ENCODE peak calls at places on chromosomes 16 and 17, in five cellular contexts. One of them, this sample, is unnamed.

GRCh38 chr16:73254983-73255382 is 207.1 kb upstream of the ZFHX3 start:
- DNase-seq in AG09309: no peak
- DNase-seq in adipocyte: no peak
- DNase-seq in heart right ventricle: no peak
- DNase-seq in uterus: no peak
- DNase-seq in this sample: no peak

GRCh38 chr16:22189473-22190168 is 16.5 kb upstream of the EEF2K start:
- DNase-seq in uterus: peak
- DNase-seq in AG09309: no peak
- DNase-seq in adipocyte: peak
- DNase-seq in heart right ventricle: peak
- DNase-seq in this sample: peak

GRCh38 chr17:10550014-10550413 is 556 bp upstream of the MYH2 start:
- DNase-seq in AG09309: no peak
- DNase-seq in heart right ventricle: no peak
- DNase-seq in adipocyte: no peak
- DNase-seq in uterus: no peak
- DNase-seq in this sample: no peak

GRCh38 chr16:89867918-89868317 is 5.5 kb upstream of the TCF25 start:
- DNase-seq in uterus: no peak
- DNase-seq in AG09309: no peak
- DNase-seq in adipocyte: no peak
- DNase-seq in heart right ventricle: no peak
- DNase-seq in this sample: no peak

GRCh38 chr16:58733671-58734458 is at the start of gene GOT2:
- DNase-seq in adipocyte: peak
- DNase-seq in AG09309: peak
- DNase-seq in heart right ventricle: peak
- DNase-seq in uterus: peak
- DNase-seq in this sample: peak

GRCh38 chr17:73586921-73587680 is 57.1 kb downstream of the SDK2 start:
- DNase-seq in uterus: no peak
- DNase-seq in AG09309: no peak
- DNase-seq in adipocyte: no peak
- DNase-seq in heart right ventricle: peak
- DNase-seq in this sample: no peak

GRCh38 chr17:29283496-29283895 is 10.5 kb downstream of the NUFIP2 start:
- DNase-seq in uterus: no peak
- DNase-seq in AG09309: no peak
- DNase-seq in adipocyte: peak
- DNase-seq in heart right ventricle: no peak
- DNase-seq in this sample: no peak

GRCh38 chr17:69501591-69502468 is 87.3 kb downstream of the MAP2K6 start:
- DNase-seq in AG09309: no peak
- DNase-seq in heart right ventricle: no peak
- DNase-seq in adipocyte: peak
- DNase-seq in uterus: peak
- DNase-seq in this sample: peak

GRCh38 chr17:1137465-1137894 is 42.3 kb downstream of the ABR start:
- DNase-seq in uterus: no peak
- DNase-seq in adipocyte: no peak
- DNase-seq in heart right ventricle: no peak
- DNase-seq in AG09309: no peak
- DNase-seq in this sample: peak

GRCh38 chr17:351436-351713 is 1.2 kb downstream of the RPH3AL start:
- DNase-seq in adipocyte: no peak
- DNase-seq in uterus: no peak
- DNase-seq in heart right ventricle: no peak
- DNase-seq in AG09309: no peak
- DNase-seq in this sample: no peak

GRCh38 chr17:67110619-67111018 is 66.3 kb downstream of the CACNG1 start:
- DNase-seq in heart right ventricle: no peak
- DNase-seq in adipocyte: no peak
- DNase-seq in AG09309: no peak
- DNase-seq in uterus: no peak
- DNase-seq in this sample: peak

GRCh38 chr17:350706-351435 is 1.7 kb downstream of the RPH3AL start:
- DNase-seq in adipocyte: no peak
- DNase-seq in uterus: peak
- DNase-seq in heart right ventricle: peak
- DNase-seq in AG09309: no peak
- DNase-seq in this sample: no peak

GRCh38 chr17:28725166-28725659 is 820 bp downstream of the TLCD1 start:
- DNase-seq in adipocyte: peak
- DNase-seq in heart right ventricle: no peak
- DNase-seq in AG09309: no peak
- DNase-seq in uterus: no peak
- DNase-seq in this sample: no peak

GRCh38 chr17:60641810-60642220 is 35.8 kb upstream of the BCAS3 start:
- DNase-seq in adipocyte: peak
- DNase-seq in heart right ventricle: no peak
- DNase-seq in AG09309: peak
- DNase-seq in uterus: peak
- DNase-seq in this sample: peak

GRCh38 chr16:48194828-48195566 is 39.2 kb upstream of the ABCC12 start:
- DNase-seq in adipocyte: peak
- DNase-seq in uterus: no peak
- DNase-seq in heart right ventricle: no peak
- DNase-seq in AG09309: no peak
- DNase-seq in this sample: peak

GRCh38 chr16:57959121-57959520 is 11.8 kb downstream of the CNGB1 start:
- DNase-seq in uterus: no peak
- DNase-seq in AG09309: no peak
- DNase-seq in heart right ventricle: no peak
- DNase-seq in adipocyte: no peak
- DNase-seq in this sample: no peak

GRCh38 chr17:9294661-9295210 is 273.4 kb downstream of the NTN1 start:
- DNase-seq in uterus: no peak
- DNase-seq in heart right ventricle: no peak
- DNase-seq in AG09309: no peak
- DNase-seq in adipocyte: no peak
- DNase-seq in this sample: no peak

GRCh38 chr16:23026777-23027362 is 122.4 kb downstream of the USP31 start:
- DNase-seq in AG09309: no peak
- DNase-seq in heart right ventricle: no peak
- DNase-seq in uterus: no peak
- DNase-seq in adipocyte: peak
- DNase-seq in this sample: no peak

GRCh38 chr17:44087319-44087718 is 16.8 kb downstream of the G6PC3 start:
- DNase-seq in AG09309: no peak
- DNase-seq in adipocyte: no peak
- DNase-seq in uterus: no peak
- DNase-seq in heart right ventricle: no peak
- DNase-seq in this sample: no peak

GRCh38 chr17:67855504-67856324 is 30.4 kb downstream of the BPTF start:
- DNase-seq in AG09309: no peak
- DNase-seq in uterus: no peak
- DNase-seq in adipocyte: no peak
- DNase-seq in heart right ventricle: no peak
- DNase-seq in this sample: no peak

GRCh38 chr16:80852261-80852872 is 48.0 kb upstream of the CDYL2 start:
- DNase-seq in heart right ventricle: no peak
- DNase-seq in uterus: no peak
- DNase-seq in AG09309: no peak
- DNase-seq in adipocyte: peak
- DNase-seq in this sample: no peak

GRCh38 chr17:8674344-8675305 is 44.1 kb upstream of the MYH10 start:
- DNase-seq in AG09309: no peak
- DNase-seq in adipocyte: no peak
- DNase-seq in heart right ventricle: peak
- DNase-seq in uterus: peak
- DNase-seq in this sample: no peak

GRCh38 chr17:75250009-75250471 is 11.4 kb downstream of the GGA3 start:
- DNase-seq in heart right ventricle: no peak
- DNase-seq in adipocyte: peak
- DNase-seq in AG09309: no peak
- DNase-seq in uterus: no peak
- DNase-seq in this sample: no peak

GRCh38 chr17:35082073-35082657 is 18.7 kb upstream of the RFFL start:
- DNase-seq in adipocyte: peak
- DNase-seq in heart right ventricle: no peak
- DNase-seq in uterus: no peak
- DNase-seq in AG09309: peak
- DNase-seq in this sample: no peak

GRCh38 chr17:7294614-7295153 is at the start of gene YBX2:
- DNase-seq in adipocyte: peak
- DNase-seq in heart right ventricle: peak
- DNase-seq in AG09309: no peak
- DNase-seq in uterus: peak
- DNase-seq in this sample: no peak

GRCh38 chr17:37592291-37592690 is 16.9 kb downstream of the SYNRG start:
- DNase-seq in heart right ventricle: no peak
- DNase-seq in uterus: no peak
- DNase-seq in adipocyte: no peak
- DNase-seq in AG09309: no peak
- DNase-seq in this sample: no peak

GRCh38 chr17:48374650-48375230 is 55.3 kb downstream of the SKAP1 start:
- DNase-seq in AG09309: no peak
- DNase-seq in uterus: no peak
- DNase-seq in adipocyte: no peak
- DNase-seq in heart right ventricle: no peak
- DNase-seq in this sample: peak

GRCh38 chr16:65094009-65094408 is 27.9 kb downstream of the CDH11 start:
- DNase-seq in heart right ventricle: no peak
- DNase-seq in adipocyte: no peak
- DNase-seq in AG09309: no peak
- DNase-seq in uterus: no peak
- DNase-seq in this sample: no peak

GRCh38 chr17:76513306-76513692 is 12.1 kb upstream of the RHBDF2 start:
- DNase-seq in uterus: no peak
- DNase-seq in heart right ventricle: no peak
- DNase-seq in AG09309: no peak
- DNase-seq in adipocyte: no peak
- DNase-seq in this sample: no peak

GRCh38 chr16:27444470-27444869 is 42.5 kb downstream of the IL21R start:
- DNase-seq in AG09309: no peak
- DNase-seq in adipocyte: no peak
- DNase-seq in uterus: no peak
- DNase-seq in heart right ventricle: no peak
- DNase-seq in this sample: no peak

GRCh38 chr16:79628501-79628975 is 28.0 kb upstream of the MAF start:
- DNase-seq in heart right ventricle: no peak
- DNase-seq in uterus: no peak
- DNase-seq in AG09309: no peak
- DNase-seq in adipocyte: no peak
- DNase-seq in this sample: no peak

GRCh38 chr17:8243827-8244226 is 4.0 kb downstream of the CTC1 start:
- DNase-seq in AG09309: no peak
- DNase-seq in heart right ventricle: no peak
- DNase-seq in adipocyte: no peak
- DNase-seq in uterus: no peak
- DNase-seq in this sample: no peak

GRCh38 chr17:78709119-78709681 is 72.9 kb downstream of the CYTH1 start:
- DNase-seq in AG09309: no peak
- DNase-seq in heart right ventricle: no peak
- DNase-seq in adipocyte: no peak
- DNase-seq in uterus: no peak
- DNase-seq in this sample: no peak

DNA sequence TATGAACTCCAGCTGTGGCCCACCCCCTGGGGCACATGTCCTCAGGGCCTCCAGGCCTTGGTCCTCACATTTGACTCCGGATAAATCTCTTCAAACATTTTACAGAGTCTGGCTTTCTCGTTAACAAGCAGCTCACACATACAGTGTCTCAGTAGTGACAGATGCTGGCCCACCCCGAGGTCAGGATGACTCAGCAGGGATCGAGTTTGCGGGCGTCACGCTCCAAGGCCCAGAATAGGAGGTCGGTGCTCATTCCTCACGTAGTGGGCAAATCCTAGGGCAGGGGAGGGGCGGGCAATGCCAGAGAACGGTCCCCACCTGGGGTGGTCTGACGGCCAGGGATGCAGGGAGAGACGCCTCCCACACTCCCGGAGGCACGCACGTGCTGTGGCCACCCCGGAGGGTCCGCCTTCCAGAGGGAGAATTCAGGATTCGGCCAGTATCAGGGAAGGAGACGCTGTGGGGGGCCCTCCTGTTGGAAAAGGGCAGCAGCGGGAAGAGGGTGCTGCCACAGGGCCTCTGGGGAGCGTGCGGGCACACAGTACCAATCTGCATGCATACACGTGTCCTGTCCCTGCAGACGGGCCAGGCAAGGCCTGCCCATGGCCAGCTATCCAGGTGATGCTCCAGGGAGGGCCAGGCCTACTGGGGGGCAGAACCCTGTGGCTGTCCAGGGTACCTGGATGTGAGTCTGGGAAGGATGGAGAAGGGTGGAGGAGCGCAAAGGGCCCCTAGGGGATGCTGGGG is 8.6 kb downstream of the SLC7A5 start:
- DNase-seq in AG09309: no peak
- DNase-seq in adipocyte: peak
- DNase-seq in heart right ventricle: no peak
- DNase-seq in uterus: no peak
- DNase-seq in this sample: no peak
- H3K4me3 ChIP-seq in AG09309: no peak
- H3K4me3 ChIP-seq in adipocyte: no peak
- H3K4me3 ChIP-seq in heart right ventricle: no peak
- H3K4me3 ChIP-seq in uterus: no peak
- H3K4me3 ChIP-seq in this sample: no peak

GRCh38 chr17:40322417-40323315 is 13.7 kb downstream of the RARA start:
- DNase-seq in adipocyte: peak
- DNase-seq in uterus: peak
- DNase-seq in AG09309: no peak
- DNase-seq in heart right ventricle: peak
- DNase-seq in this sample: no peak
- H3K4me3 ChIP-seq in adipocyte: peak
- H3K4me3 ChIP-seq in uterus: peak
- H3K4me3 ChIP-seq in AG09309: peak
- H3K4me3 ChIP-seq in heart right ventricle: peak
- H3K4me3 ChIP-seq in this sample: no peak

GRCh38 chr17:50199651-50200446 is 1.6 kb downstream of the COL1A1 start:
- DNase-seq in AG09309: no peak
- DNase-seq in heart right ventricle: peak
- DNase-seq in uterus: peak
- DNase-seq in adipocyte: peak
- DNase-seq in this sample: peak

GRCh38 chr17:50201226-50201854 is at the start of gene COL1A1:
- DNase-seq in heart right ventricle: peak
- DNase-seq in AG09309: peak
- DNase-seq in uterus: peak
- DNase-seq in adipocyte: peak
- DNase-seq in this sample: no peak

GRCh38 chr17:50199211-50199633 is 2.2 kb downstream of the COL1A1 start:
- DNase-seq in uterus: no peak
- DNase-seq in adipocyte: peak
- DNase-seq in AG09309: no peak
- DNase-seq in heart right ventricle: no peak
- DNase-seq in this sample: no peak

GRCh38 chr17:50203086-50203485 is 1.7 kb upstream of the COL1A1 start:
- DNase-seq in adipocyte: peak
- DNase-seq in AG09309: no peak
- DNase-seq in heart right ventricle: no peak
- DNase-seq in uterus: peak
- DNase-seq in this sample: no peak

GRCh38 chr17:50200447-50201225 is 795 bp downstream of the COL1A1 start:
- DNase-seq in uterus: peak
- DNase-seq in adipocyte: peak
- DNase-seq in AG09309: no peak
- DNase-seq in heart right ventricle: peak
- DNase-seq in this sample: peak
- H3K4me3 ChIP-seq in uterus: peak
- H3K4me3 ChIP-seq in adipocyte: peak
- H3K4me3 ChIP-seq in AG09309: peak
- H3K4me3 ChIP-seq in heart right ventricle: peak
- H3K4me3 ChIP-seq in this sample: peak

GRCh38 chr16:69191136-69191535 is 4.2 kb downstream of the SNTB2 start:
- DNase-seq in adipocyte: no peak
- DNase-seq in AG09309: no peak
- DNase-seq in uterus: no peak
- DNase-seq in heart right ventricle: no peak
- DNase-seq in this sample: no peak
- H3K4me3 ChIP-seq in adipocyte: no peak
- H3K4me3 ChIP-seq in AG09309: no peak
- H3K4me3 ChIP-seq in uterus: no peak
- H3K4me3 ChIP-seq in heart right ventricle: no peak
- H3K4me3 ChIP-seq in this sample: no peak